ENCODE peak calls at places on chromosomes 2 and 18, in eight cellular contexts. One of them, this sample, is unnamed.
A peak's percentile ranks its signal among the peaks of the same experiment; 100 is the strongest.

GRCh38 chr18:63545094-63545493 is 2.9 kb downstream of the SERPINB12 start:
- DNase-seq in left lung: no peak
- DNase-seq in choroid plexus epithelial cell: no peak
- DNase-seq in GM23338: no peak
- DNase-seq in AG10803: peak; percentile 48
- DNase-seq in progenitor cell of endocrine pancreas: no peak
- DNase-seq in thyroid gland: no peak
- DNase-seq in fibroblast of mammary gland: no peak
- DNase-seq in this sample: no peak

GRCh38 chr2:82340578-82341053 is 2036.1 kb upstream of the LRRTM1 start:
- DNase-seq in left lung: no peak
- DNase-seq in choroid plexus epithelial cell: peak; percentile 20
- DNase-seq in GM23338: no peak
- DNase-seq in AG10803: no peak
- DNase-seq in progenitor cell of endocrine pancreas: no peak
- DNase-seq in thyroid gland: no peak
- DNase-seq in fibroblast of mammary gland: no peak
- DNase-seq in this sample: no peak

GRCh38 chr2:102359527-102359926 is 3.9 kb downstream of the IL18R1 start:
- DNase-seq in left lung: no peak
- DNase-seq in choroid plexus epithelial cell: peak; percentile 42
- DNase-seq in GM23338: no peak
- DNase-seq in AG10803: no peak
- DNase-seq in progenitor cell of endocrine pancreas: no peak
- DNase-seq in thyroid gland: no peak
- DNase-seq in fibroblast of mammary gland: no peak
- DNase-seq in this sample: no peak

GRCh38 chr2:72389447-72389846 is 241.8 kb upstream of the CYP26B1 start:
- DNase-seq in left lung: no peak
- DNase-seq in choroid plexus epithelial cell: no peak
- DNase-seq in GM23338: no peak
- DNase-seq in AG10803: no peak
- DNase-seq in progenitor cell of endocrine pancreas: no peak
- DNase-seq in thyroid gland: no peak
- DNase-seq in fibroblast of mammary gland: no peak
- DNase-seq in this sample: no peak

GRCh38 chr2:78245394-78246140 is 723.4 kb upstream of the LRRTM4 start:
- DNase-seq in left lung: no peak
- DNase-seq in choroid plexus epithelial cell: no peak
- DNase-seq in GM23338: no peak
- DNase-seq in AG10803: no peak
- DNase-seq in progenitor cell of endocrine pancreas: no peak
- DNase-seq in thyroid gland: no peak
- DNase-seq in fibroblast of mammary gland: no peak
- DNase-seq in this sample: no peak

GRCh38 chr2:198807131-198807530 is 650.6 kb downstream of the SATB2 start:
- DNase-seq in left lung: no peak
- DNase-seq in choroid plexus epithelial cell: no peak
- DNase-seq in GM23338: no peak
- DNase-seq in AG10803: peak; percentile 52
- DNase-seq in progenitor cell of endocrine pancreas: no peak
- DNase-seq in thyroid gland: no peak
- DNase-seq in fibroblast of mammary gland: peak; percentile 0
- DNase-seq in this sample: no peak

GRCh38 chr2:195009202-195009601 is 647.8 kb upstream of the SLC39A10 start:
- DNase-seq in left lung: no peak
- DNase-seq in choroid plexus epithelial cell: no peak
- DNase-seq in GM23338: no peak
- DNase-seq in AG10803: peak; percentile 13
- DNase-seq in progenitor cell of endocrine pancreas: no peak
- DNase-seq in thyroid gland: no peak
- DNase-seq in fibroblast of mammary gland: peak; percentile 71
- DNase-seq in this sample: no peak

GRCh38 chr2:129199501-129199900 is 780.0 kb upstream of the RAB6C start:
- DNase-seq in left lung: no peak
- DNase-seq in choroid plexus epithelial cell: no peak
- DNase-seq in GM23338: no peak
- DNase-seq in AG10803: no peak
- DNase-seq in progenitor cell of endocrine pancreas: no peak
- DNase-seq in thyroid gland: no peak
- DNase-seq in fibroblast of mammary gland: no peak
- DNase-seq in this sample: no peak

GRCh38 chr2:209592106-209592505 is 168.3 kb downstream of the MAP2 start:
- DNase-seq in left lung: no peak
- DNase-seq in choroid plexus epithelial cell: no peak
- DNase-seq in GM23338: no peak
- DNase-seq in AG10803: no peak
- DNase-seq in progenitor cell of endocrine pancreas: no peak
- DNase-seq in thyroid gland: no peak
- DNase-seq in fibroblast of mammary gland: no peak
- DNase-seq in this sample: no peak

GRCh38 chr2:156982615-156983014 is 274.9 kb upstream of the GALNT5 start:
- DNase-seq in left lung: no peak
- DNase-seq in choroid plexus epithelial cell: no peak
- DNase-seq in GM23338: no peak
- DNase-seq in AG10803: no peak
- DNase-seq in progenitor cell of endocrine pancreas: no peak
- DNase-seq in thyroid gland: no peak
- DNase-seq in fibroblast of mammary gland: no peak
- DNase-seq in this sample: no peak

GRCh38 chr2:62578837-62579640 is 73.0 kb upstream of the TMEM17 start:
- DNase-seq in left lung: peak; percentile 42
- DNase-seq in choroid plexus epithelial cell: peak; percentile 80
- DNase-seq in GM23338: no peak
- DNase-seq in AG10803: peak; percentile 93
- DNase-seq in progenitor cell of endocrine pancreas: no peak
- DNase-seq in thyroid gland: no peak
- DNase-seq in fibroblast of mammary gland: peak; percentile 96
- DNase-seq in this sample: no peak

GRCh38 chr2:75007819-75008218 is 49.4 kb downstream of the POLE4 start:
- DNase-seq in left lung: no peak
- DNase-seq in choroid plexus epithelial cell: no peak
- DNase-seq in GM23338: no peak
- DNase-seq in AG10803: no peak
- DNase-seq in progenitor cell of endocrine pancreas: no peak
- DNase-seq in thyroid gland: no peak
- DNase-seq in fibroblast of mammary gland: no peak
- DNase-seq in this sample: no peak

GRCh38 chr2:96642564-96643350 is at the start of gene FER1L5:
- DNase-seq in left lung: no peak
- DNase-seq in choroid plexus epithelial cell: peak; percentile 69
- DNase-seq in GM23338: peak; percentile 96
- DNase-seq in AG10803: peak; percentile 49
- DNase-seq in progenitor cell of endocrine pancreas: no peak
- DNase-seq in thyroid gland: peak; percentile 50
- DNase-seq in fibroblast of mammary gland: peak; percentile 65
- DNase-seq in this sample: peak; percentile 43

GRCh38 chr2:201152517-201152916 is 30.4 kb upstream of the CASP10 start:
- DNase-seq in left lung: no peak
- DNase-seq in choroid plexus epithelial cell: no peak
- DNase-seq in GM23338: no peak
- DNase-seq in AG10803: no peak
- DNase-seq in progenitor cell of endocrine pancreas: no peak
- DNase-seq in thyroid gland: peak; percentile 51
- DNase-seq in fibroblast of mammary gland: no peak
- DNase-seq in this sample: no peak

GRCh38 chr18:40249390-40250080 is 1705.5 kb upstream of the PIK3C3 start:
- DNase-seq in left lung: no peak
- DNase-seq in choroid plexus epithelial cell: peak; percentile 15
- DNase-seq in GM23338: no peak
- DNase-seq in AG10803: no peak
- DNase-seq in progenitor cell of endocrine pancreas: no peak
- DNase-seq in thyroid gland: no peak
- DNase-seq in fibroblast of mammary gland: no peak
- DNase-seq in this sample: no peak

GRCh38 chr2:150598383-150598782 is 110.9 kb upstream of the RND3 start:
- DNase-seq in left lung: no peak
- DNase-seq in choroid plexus epithelial cell: peak; percentile 49
- DNase-seq in GM23338: no peak
- DNase-seq in AG10803: peak; percentile 29
- DNase-seq in progenitor cell of endocrine pancreas: no peak
- DNase-seq in thyroid gland: no peak
- DNase-seq in fibroblast of mammary gland: no peak
- DNase-seq in this sample: no peak

GRCh38 chr2:122528958-122529670 is 773.7 kb downstream of the TSN start:
- DNase-seq in left lung: no peak
- DNase-seq in choroid plexus epithelial cell: no peak
- DNase-seq in GM23338: no peak
- DNase-seq in AG10803: peak; percentile 16
- DNase-seq in progenitor cell of endocrine pancreas: no peak
- DNase-seq in thyroid gland: no peak
- DNase-seq in fibroblast of mammary gland: no peak
- DNase-seq in this sample: no peak

GRCh38 chr2:5713101-5713500 is 20.9 kb downstream of the SOX11 start:
- DNase-seq in left lung: no peak
- DNase-seq in choroid plexus epithelial cell: no peak
- DNase-seq in GM23338: no peak
- DNase-seq in AG10803: no peak
- DNase-seq in progenitor cell of endocrine pancreas: no peak
- DNase-seq in thyroid gland: no peak
- DNase-seq in fibroblast of mammary gland: no peak
- DNase-seq in this sample: no peak

GRCh38 chr18:73991570-73991969 is 156.1 kb downstream of the FBXO15 start:
- DNase-seq in left lung: no peak
- DNase-seq in choroid plexus epithelial cell: no peak
- DNase-seq in GM23338: no peak
- DNase-seq in AG10803: no peak
- DNase-seq in progenitor cell of endocrine pancreas: no peak
- DNase-seq in thyroid gland: no peak
- DNase-seq in fibroblast of mammary gland: no peak
- DNase-seq in this sample: no peak

GRCh38 chr2:174787485-174788205 is 23.4 kb upstream of the CHRNA1 start:
- DNase-seq in left lung: no peak
- DNase-seq in choroid plexus epithelial cell: peak; percentile 100
- DNase-seq in GM23338: peak; percentile 92
- DNase-seq in AG10803: peak; percentile 100
- DNase-seq in progenitor cell of endocrine pancreas: no peak
- DNase-seq in thyroid gland: no peak
- DNase-seq in fibroblast of mammary gland: peak; percentile 98
- DNase-seq in this sample: no peak

GRCh38 chr2:152405206-152406118 is 70.5 kb downstream of the FMNL2 start:
- DNase-seq in left lung: no peak
- DNase-seq in choroid plexus epithelial cell: no peak
- DNase-seq in GM23338: no peak
- DNase-seq in AG10803: peak; percentile 31
- DNase-seq in progenitor cell of endocrine pancreas: no peak
- DNase-seq in thyroid gland: no peak
- DNase-seq in fibroblast of mammary gland: peak; percentile 41
- DNase-seq in this sample: peak; percentile 10

DNA sequence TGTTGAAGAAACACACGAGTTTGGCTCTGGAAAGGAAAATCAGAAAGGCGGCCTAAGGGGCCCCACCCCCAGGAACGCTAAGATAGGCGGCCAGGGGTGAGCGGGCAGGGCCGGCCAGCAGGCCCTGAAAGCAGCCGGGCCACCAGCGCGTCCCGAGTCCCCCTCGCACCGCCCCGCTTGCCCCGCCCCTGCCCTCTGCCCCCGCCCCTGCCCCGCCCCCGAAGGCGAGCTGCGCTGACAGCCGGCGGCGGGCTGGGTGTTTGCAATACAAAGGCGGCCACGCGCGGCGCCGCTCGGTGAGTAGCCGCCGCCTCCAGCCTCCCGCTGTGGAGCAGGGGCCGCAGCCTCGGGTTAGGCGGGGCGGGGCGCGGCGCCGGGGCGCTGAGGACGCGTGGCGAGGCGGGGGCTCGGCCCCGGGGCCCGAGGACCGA is at the start of gene LPIN1:
- DNase-seq in left lung: peak; percentile 96
- DNase-seq in choroid plexus epithelial cell: peak; percentile 91
- DNase-seq in GM23338: peak; percentile 91
- DNase-seq in AG10803: peak; percentile 81
- DNase-seq in progenitor cell of endocrine pancreas: peak; percentile 86
- DNase-seq in thyroid gland: peak; percentile 91
- DNase-seq in fibroblast of mammary gland: peak; percentile 76
- DNase-seq in this sample: peak; percentile 89
- TF ChIP-seq CTCF in left lung: no peak
- TF ChIP-seq CTCF in choroid plexus epithelial cell: no peak
- TF ChIP-seq CTCF in GM23338: no peak
- TF ChIP-seq CTCF in AG10803: no peak
- TF ChIP-seq CTCF in progenitor cell of endocrine pancreas: no peak
- TF ChIP-seq CTCF in thyroid gland: no peak
- TF ChIP-seq CTCF in fibroblast of mammary gland: no peak
- TF ChIP-seq CTCF in this sample: no peak

GRCh38 chr2:216023055-216023648 is 9.8 kb upstream of the MREG start:
- DNase-seq in left lung: no peak
- DNase-seq in choroid plexus epithelial cell: peak; percentile 78
- DNase-seq in GM23338: peak; percentile 89
- DNase-seq in AG10803: peak; percentile 58
- DNase-seq in progenitor cell of endocrine pancreas: no peak
- DNase-seq in thyroid gland: peak; percentile 46
- DNase-seq in fibroblast of mammary gland: peak; percentile 61
- DNase-seq in this sample: peak; percentile 56
- TF ChIP-seq CTCF in left lung: peak; percentile 45
- TF ChIP-seq CTCF in choroid plexus epithelial cell: peak; percentile 76
- TF ChIP-seq CTCF in GM23338: peak; percentile 77
- TF ChIP-seq CTCF in AG10803: peak; percentile 85
- TF ChIP-seq CTCF in progenitor cell of endocrine pancreas: peak; percentile 70
- TF ChIP-seq CTCF in thyroid gland: no peak
- TF ChIP-seq CTCF in fibroblast of mammary gland: peak; percentile 79
- TF ChIP-seq CTCF in this sample: no peak

GRCh38 chr2:181466661-181467576 is 9.7 kb downstream of the ITGA4 start:
- DNase-seq in left lung: peak; percentile 51
- DNase-seq in choroid plexus epithelial cell: peak; percentile 81
- DNase-seq in GM23338: peak; percentile 81
- DNase-seq in AG10803: peak; percentile 61
- DNase-seq in progenitor cell of endocrine pancreas: peak; percentile 31
- DNase-seq in thyroid gland: peak; percentile 68
- DNase-seq in fibroblast of mammary gland: peak; percentile 73
- DNase-seq in this sample: peak; percentile 68
- TF ChIP-seq CTCF in left lung: peak; percentile 90
- TF ChIP-seq CTCF in choroid plexus epithelial cell: peak; percentile 94
- TF ChIP-seq CTCF in GM23338: peak; percentile 88
- TF ChIP-seq CTCF in AG10803: peak; percentile 84
- TF ChIP-seq CTCF in progenitor cell of endocrine pancreas: peak; percentile 87
- TF ChIP-seq CTCF in thyroid gland: peak; percentile 27
- TF ChIP-seq CTCF in fibroblast of mammary gland: peak; percentile 90
- TF ChIP-seq CTCF in this sample: peak; percentile 80

DNA sequence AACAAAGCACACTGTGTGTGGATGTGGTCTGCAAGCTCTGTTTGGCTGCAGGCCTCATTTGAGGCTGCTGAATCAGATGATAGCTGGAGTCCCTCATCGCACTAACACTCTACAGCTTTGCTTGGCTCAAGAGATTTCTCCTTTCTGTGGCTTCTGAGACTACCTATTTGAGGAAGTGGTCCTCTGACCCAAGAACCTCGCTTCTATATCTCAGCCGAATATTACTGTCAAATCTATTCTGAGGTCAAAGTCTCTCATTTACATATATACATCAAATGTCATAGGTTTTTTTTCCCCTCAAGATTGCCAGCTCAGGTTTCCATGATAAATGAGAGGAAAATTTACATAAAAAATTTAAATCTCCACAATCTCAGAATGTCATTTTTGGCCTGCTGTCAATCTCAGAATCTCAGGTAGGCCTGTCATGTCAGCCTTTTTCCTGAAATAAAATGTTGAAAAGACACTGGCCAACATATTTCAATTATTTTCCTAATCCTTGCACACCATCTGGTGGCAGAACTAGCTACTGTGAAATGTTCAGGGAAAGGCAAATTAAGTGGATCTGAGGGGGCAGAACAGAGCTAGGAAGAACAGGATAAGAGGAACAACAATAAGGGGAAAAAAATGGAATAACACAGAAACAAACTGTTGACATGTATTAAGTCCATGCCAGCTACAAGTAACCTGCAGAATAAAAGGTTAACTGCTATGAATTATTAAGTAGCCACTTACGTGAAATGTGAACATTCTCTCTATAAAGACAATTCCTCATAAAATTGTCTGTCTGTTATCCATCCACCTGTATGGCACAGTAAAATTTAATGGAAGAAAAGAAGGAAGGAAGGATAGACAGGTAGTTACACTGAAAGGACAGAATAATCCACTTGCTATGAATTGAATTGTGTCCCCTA is 39.3 kb downstream of the AP1S3 start:
- DNase-seq in left lung: no peak
- DNase-seq in choroid plexus epithelial cell: peak; percentile 72
- DNase-seq in GM23338: peak; percentile 24
- DNase-seq in AG10803: peak; percentile 36
- DNase-seq in progenitor cell of endocrine pancreas: no peak
- DNase-seq in thyroid gland: no peak
- DNase-seq in fibroblast of mammary gland: peak; percentile 58
- DNase-seq in this sample: peak; percentile 10
- TF ChIP-seq CTCF in left lung: peak; percentile 43
- TF ChIP-seq CTCF in choroid plexus epithelial cell: peak; percentile 77
- TF ChIP-seq CTCF in GM23338: peak; percentile 53
- TF ChIP-seq CTCF in AG10803: peak; percentile 76
- TF ChIP-seq CTCF in progenitor cell of endocrine pancreas: peak; percentile 63
- TF ChIP-seq CTCF in thyroid gland: peak; percentile 25
- TF ChIP-seq CTCF in fibroblast of mammary gland: peak; percentile 58
- TF ChIP-seq CTCF in this sample: peak; percentile 35